ENCODE peak calls at places on chromosomes 5 and 9, in nine cellular contexts. One of them, this sample, is unnamed.

GRCh38 chr5:68875351-68875750 is 218.5 kb upstream of the SLC30A5 start:
- DNase-seq in fibroblast of the aortic adventitia: no peak
- DNase-seq in ACHN: no peak
- DNase-seq in NCI-H1417 treated with DMSO at 0.1 percent for 48 hours: no peak
- DNase-seq in stimulated activated naive CD4-positive, alpha-beta T cell: peak
- DNase-seq in HFF-Myc: no peak
- DNase-seq in putamen: no peak
- DNase-seq in stimulated activated CD4-positive, alpha-beta T cell treated with anti-CD3 and anti-CD28 coated beads, Interleukin-1b, Interleukin-23, amount 100 ng/mL, for 1 hour: no peak
- DNase-seq in AG10803: no peak
- DNase-seq in this sample: no peak

GRCh38 chr5:68392608-68393007 is 177.1 kb downstream of the PIK3R1 start:
- DNase-seq in fibroblast of the aortic adventitia: no peak
- DNase-seq in ACHN: no peak
- DNase-seq in NCI-H1417 treated with DMSO at 0.1 percent for 48 hours: no peak
- DNase-seq in stimulated activated naive CD4-positive, alpha-beta T cell: no peak
- DNase-seq in HFF-Myc: no peak
- DNase-seq in putamen: no peak
- DNase-seq in stimulated activated CD4-positive, alpha-beta T cell treated with anti-CD3 and anti-CD28 coated beads, Interleukin-1b, Interleukin-23, amount 100 ng/mL, for 1 hour: no peak
- DNase-seq in AG10803: no peak
- DNase-seq in this sample: no peak

GRCh38 chr5:180470966-180471582 is 23.1 kb upstream of the CNOT6 start:
- DNase-seq in fibroblast of the aortic adventitia: peak
- DNase-seq in ACHN: peak
- DNase-seq in NCI-H1417 treated with DMSO at 0.1 percent for 48 hours: no peak
- DNase-seq in stimulated activated naive CD4-positive, alpha-beta T cell: peak
- DNase-seq in HFF-Myc: no peak
- DNase-seq in putamen: peak
- DNase-seq in stimulated activated CD4-positive, alpha-beta T cell treated with anti-CD3 and anti-CD28 coated beads, Interleukin-1b, Interleukin-23, amount 100 ng/mL, for 1 hour: peak
- DNase-seq in AG10803: peak
- DNase-seq in this sample: peak

GRCh38 chr9:133341369-133342082 is 5.5 kb upstream of the SURF6 start:
- DNase-seq in fibroblast of the aortic adventitia: no peak
- DNase-seq in ACHN: no peak
- DNase-seq in NCI-H1417 treated with DMSO at 0.1 percent for 48 hours: no peak
- DNase-seq in stimulated activated naive CD4-positive, alpha-beta T cell: no peak
- DNase-seq in HFF-Myc: no peak
- DNase-seq in putamen: no peak
- DNase-seq in stimulated activated CD4-positive, alpha-beta T cell treated with anti-CD3 and anti-CD28 coated beads, Interleukin-1b, Interleukin-23, amount 100 ng/mL, for 1 hour: no peak
- DNase-seq in AG10803: no peak
- DNase-seq in this sample: no peak

GRCh38 chr5:102388235-102388634 is 92.2 kb upstream of the SLCO4C1 start:
- DNase-seq in fibroblast of the aortic adventitia: no peak
- DNase-seq in ACHN: no peak
- DNase-seq in NCI-H1417 treated with DMSO at 0.1 percent for 48 hours: no peak
- DNase-seq in stimulated activated naive CD4-positive, alpha-beta T cell: no peak
- DNase-seq in HFF-Myc: no peak
- DNase-seq in putamen: no peak
- DNase-seq in stimulated activated CD4-positive, alpha-beta T cell treated with anti-CD3 and anti-CD28 coated beads, Interleukin-1b, Interleukin-23, amount 100 ng/mL, for 1 hour: no peak
- DNase-seq in AG10803: no peak
- DNase-seq in this sample: no peak

GRCh38 chr5:152607393-152608165 is 202.5 kb upstream of the NMUR2 start:
- DNase-seq in fibroblast of the aortic adventitia: no peak
- DNase-seq in ACHN: no peak
- DNase-seq in NCI-H1417 treated with DMSO at 0.1 percent for 48 hours: no peak
- DNase-seq in stimulated activated naive CD4-positive, alpha-beta T cell: no peak
- DNase-seq in HFF-Myc: no peak
- DNase-seq in putamen: no peak
- DNase-seq in stimulated activated CD4-positive, alpha-beta T cell treated with anti-CD3 and anti-CD28 coated beads, Interleukin-1b, Interleukin-23, amount 100 ng/mL, for 1 hour: no peak
- DNase-seq in AG10803: no peak
- DNase-seq in this sample: no peak

GRCh38 chr5:91687430-91687829 is 304.3 kb upstream of the ARRDC3 start:
- DNase-seq in fibroblast of the aortic adventitia: no peak
- DNase-seq in ACHN: no peak
- DNase-seq in NCI-H1417 treated with DMSO at 0.1 percent for 48 hours: no peak
- DNase-seq in stimulated activated naive CD4-positive, alpha-beta T cell: no peak
- DNase-seq in HFF-Myc: no peak
- DNase-seq in putamen: no peak
- DNase-seq in stimulated activated CD4-positive, alpha-beta T cell treated with anti-CD3 and anti-CD28 coated beads, Interleukin-1b, Interleukin-23, amount 100 ng/mL, for 1 hour: no peak
- DNase-seq in AG10803: no peak
- DNase-seq in this sample: no peak

GRCh38 chr5:79809743-79810142 is 120.1 kb downstream of the CMYA5 start:
- DNase-seq in fibroblast of the aortic adventitia: no peak
- DNase-seq in ACHN: no peak
- DNase-seq in NCI-H1417 treated with DMSO at 0.1 percent for 48 hours: no peak
- DNase-seq in stimulated activated naive CD4-positive, alpha-beta T cell: no peak
- DNase-seq in HFF-Myc: no peak
- DNase-seq in putamen: no peak
- DNase-seq in stimulated activated CD4-positive, alpha-beta T cell treated with anti-CD3 and anti-CD28 coated beads, Interleukin-1b, Interleukin-23, amount 100 ng/mL, for 1 hour: no peak
- DNase-seq in AG10803: no peak
- DNase-seq in this sample: no peak

GRCh38 chr5:132470596-132470995 is 20.0 kb downstream of the IRF1 start:
- DNase-seq in fibroblast of the aortic adventitia: no peak
- DNase-seq in ACHN: no peak
- DNase-seq in NCI-H1417 treated with DMSO at 0.1 percent for 48 hours: no peak
- DNase-seq in stimulated activated naive CD4-positive, alpha-beta T cell: no peak
- DNase-seq in HFF-Myc: no peak
- DNase-seq in putamen: no peak
- DNase-seq in stimulated activated CD4-positive, alpha-beta T cell treated with anti-CD3 and anti-CD28 coated beads, Interleukin-1b, Interleukin-23, amount 100 ng/mL, for 1 hour: no peak
- DNase-seq in AG10803: no peak
- DNase-seq in this sample: no peak

GRCh38 chr5:71971862-71972261 is 135.4 kb upstream of the MAP1B start:
- DNase-seq in fibroblast of the aortic adventitia: no peak
- DNase-seq in ACHN: no peak
- DNase-seq in NCI-H1417 treated with DMSO at 0.1 percent for 48 hours: no peak
- DNase-seq in stimulated activated naive CD4-positive, alpha-beta T cell: no peak
- DNase-seq in HFF-Myc: no peak
- DNase-seq in putamen: no peak
- DNase-seq in stimulated activated CD4-positive, alpha-beta T cell treated with anti-CD3 and anti-CD28 coated beads, Interleukin-1b, Interleukin-23, amount 100 ng/mL, for 1 hour: no peak
- DNase-seq in AG10803: no peak
- DNase-seq in this sample: no peak

GRCh38 chr5:77952811-77953210 is 176.7 kb upstream of the TBCA start:
- DNase-seq in fibroblast of the aortic adventitia: peak
- DNase-seq in ACHN: no peak
- DNase-seq in NCI-H1417 treated with DMSO at 0.1 percent for 48 hours: no peak
- DNase-seq in stimulated activated naive CD4-positive, alpha-beta T cell: no peak
- DNase-seq in HFF-Myc: no peak
- DNase-seq in putamen: no peak
- DNase-seq in stimulated activated CD4-positive, alpha-beta T cell treated with anti-CD3 and anti-CD28 coated beads, Interleukin-1b, Interleukin-23, amount 100 ng/mL, for 1 hour: no peak
- DNase-seq in AG10803: peak
- DNase-seq in this sample: no peak

GRCh38 chr5:55603947-55604346 is 69.2 kb upstream of the PLPP1 start:
- DNase-seq in fibroblast of the aortic adventitia: peak
- DNase-seq in ACHN: no peak
- DNase-seq in NCI-H1417 treated with DMSO at 0.1 percent for 48 hours: no peak
- DNase-seq in stimulated activated naive CD4-positive, alpha-beta T cell: no peak
- DNase-seq in HFF-Myc: no peak
- DNase-seq in putamen: peak
- DNase-seq in stimulated activated CD4-positive, alpha-beta T cell treated with anti-CD3 and anti-CD28 coated beads, Interleukin-1b, Interleukin-23, amount 100 ng/mL, for 1 hour: no peak
- DNase-seq in AG10803: peak
- DNase-seq in this sample: no peak

GRCh38 chr9:36832232-36832795 is 201.8 kb downstream of the PAX5 start:
- DNase-seq in fibroblast of the aortic adventitia: no peak
- DNase-seq in ACHN: no peak
- DNase-seq in NCI-H1417 treated with DMSO at 0.1 percent for 48 hours: no peak
- DNase-seq in stimulated activated naive CD4-positive, alpha-beta T cell: no peak
- DNase-seq in HFF-Myc: no peak
- DNase-seq in putamen: no peak
- DNase-seq in stimulated activated CD4-positive, alpha-beta T cell treated with anti-CD3 and anti-CD28 coated beads, Interleukin-1b, Interleukin-23, amount 100 ng/mL, for 1 hour: no peak
- DNase-seq in AG10803: no peak
- DNase-seq in this sample: no peak

GRCh38 chr9:97096793-97097192 is 57.9 kb upstream of the CTSV start:
- DNase-seq in fibroblast of the aortic adventitia: no peak
- DNase-seq in ACHN: no peak
- DNase-seq in NCI-H1417 treated with DMSO at 0.1 percent for 48 hours: no peak
- DNase-seq in stimulated activated naive CD4-positive, alpha-beta T cell: no peak
- DNase-seq in HFF-Myc: no peak
- DNase-seq in putamen: no peak
- DNase-seq in stimulated activated CD4-positive, alpha-beta T cell treated with anti-CD3 and anti-CD28 coated beads, Interleukin-1b, Interleukin-23, amount 100 ng/mL, for 1 hour: no peak
- DNase-seq in AG10803: no peak
- DNase-seq in this sample: no peak

GRCh38 chr9:70114898-70115297 is 71.2 kb downstream of the MAMDC2 start:
- DNase-seq in fibroblast of the aortic adventitia: no peak
- DNase-seq in ACHN: no peak
- DNase-seq in NCI-H1417 treated with DMSO at 0.1 percent for 48 hours: no peak
- DNase-seq in stimulated activated naive CD4-positive, alpha-beta T cell: no peak
- DNase-seq in HFF-Myc: no peak
- DNase-seq in putamen: no peak
- DNase-seq in stimulated activated CD4-positive, alpha-beta T cell treated with anti-CD3 and anti-CD28 coated beads, Interleukin-1b, Interleukin-23, amount 100 ng/mL, for 1 hour: no peak
- DNase-seq in AG10803: no peak
- DNase-seq in this sample: no peak

GRCh38 chr5:34818717-34819116 is 20.2 kb upstream of the TTC23L start:
- DNase-seq in fibroblast of the aortic adventitia: no peak
- DNase-seq in ACHN: no peak
- DNase-seq in NCI-H1417 treated with DMSO at 0.1 percent for 48 hours: no peak
- DNase-seq in stimulated activated naive CD4-positive, alpha-beta T cell: no peak
- DNase-seq in HFF-Myc: no peak
- DNase-seq in putamen: no peak
- DNase-seq in stimulated activated CD4-positive, alpha-beta T cell treated with anti-CD3 and anti-CD28 coated beads, Interleukin-1b, Interleukin-23, amount 100 ng/mL, for 1 hour: no peak
- DNase-seq in AG10803: no peak
- DNase-seq in this sample: no peak

GRCh38 chr9:137030528-137030927 is 1.4 kb downstream of the FUT7 start:
- DNase-seq in fibroblast of the aortic adventitia: no peak
- DNase-seq in ACHN: no peak
- DNase-seq in NCI-H1417 treated with DMSO at 0.1 percent for 48 hours: no peak
- DNase-seq in stimulated activated naive CD4-positive, alpha-beta T cell: no peak
- DNase-seq in HFF-Myc: no peak
- DNase-seq in putamen: no peak
- DNase-seq in stimulated activated CD4-positive, alpha-beta T cell treated with anti-CD3 and anti-CD28 coated beads, Interleukin-1b, Interleukin-23, amount 100 ng/mL, for 1 hour: no peak
- DNase-seq in AG10803: no peak
- DNase-seq in this sample: no peak

GRCh38 chr9:118522093-118523028 is 818.2 kb downstream of the TLR4 start:
- DNase-seq in fibroblast of the aortic adventitia: peak
- DNase-seq in ACHN: peak
- DNase-seq in NCI-H1417 treated with DMSO at 0.1 percent for 48 hours: no peak
- DNase-seq in stimulated activated naive CD4-positive, alpha-beta T cell: no peak
- DNase-seq in HFF-Myc: no peak
- DNase-seq in putamen: no peak
- DNase-seq in stimulated activated CD4-positive, alpha-beta T cell treated with anti-CD3 and anti-CD28 coated beads, Interleukin-1b, Interleukin-23, amount 100 ng/mL, for 1 hour: no peak
- DNase-seq in AG10803: peak
- DNase-seq in this sample: no peak

GRCh38 chr5:139369181-139369580 is 13.9 kb downstream of the SLC23A1 start:
- DNase-seq in fibroblast of the aortic adventitia: peak
- DNase-seq in ACHN: no peak
- DNase-seq in NCI-H1417 treated with DMSO at 0.1 percent for 48 hours: no peak
- DNase-seq in stimulated activated naive CD4-positive, alpha-beta T cell: no peak
- DNase-seq in HFF-Myc: no peak
- DNase-seq in putamen: no peak
- DNase-seq in stimulated activated CD4-positive, alpha-beta T cell treated with anti-CD3 and anti-CD28 coated beads, Interleukin-1b, Interleukin-23, amount 100 ng/mL, for 1 hour: no peak
- DNase-seq in AG10803: no peak
- DNase-seq in this sample: no peak

GRCh38 chr9:121598167-121599000 is 53.0 kb upstream of the DAB2IP start:
- DNase-seq in fibroblast of the aortic adventitia: peak
- DNase-seq in ACHN: no peak
- DNase-seq in NCI-H1417 treated with DMSO at 0.1 percent for 48 hours: no peak
- DNase-seq in stimulated activated naive CD4-positive, alpha-beta T cell: no peak
- DNase-seq in HFF-Myc: no peak
- DNase-seq in putamen: no peak
- DNase-seq in stimulated activated CD4-positive, alpha-beta T cell treated with anti-CD3 and anti-CD28 coated beads, Interleukin-1b, Interleukin-23, amount 100 ng/mL, for 1 hour: no peak
- DNase-seq in AG10803: peak
- DNase-seq in this sample: no peak

GRCh38 chr5:152595327-152595890 is 190.3 kb upstream of the NMUR2 start:
- DNase-seq in fibroblast of the aortic adventitia: no peak
- DNase-seq in ACHN: no peak
- DNase-seq in NCI-H1417 treated with DMSO at 0.1 percent for 48 hours: no peak
- DNase-seq in stimulated activated naive CD4-positive, alpha-beta T cell: no peak
- DNase-seq in HFF-Myc: no peak
- DNase-seq in putamen: no peak
- DNase-seq in stimulated activated CD4-positive, alpha-beta T cell treated with anti-CD3 and anti-CD28 coated beads, Interleukin-1b, Interleukin-23, amount 100 ng/mL, for 1 hour: no peak
- DNase-seq in AG10803: no peak
- DNase-seq in this sample: no peak

GRCh38 chr9:87950765-87951488 is 23.4 kb downstream of the CDK20 start:
- DNase-seq in fibroblast of the aortic adventitia: peak
- DNase-seq in ACHN: peak
- DNase-seq in NCI-H1417 treated with DMSO at 0.1 percent for 48 hours: no peak
- DNase-seq in stimulated activated naive CD4-positive, alpha-beta T cell: no peak
- DNase-seq in HFF-Myc: no peak
- DNase-seq in putamen: no peak
- DNase-seq in stimulated activated CD4-positive, alpha-beta T cell treated with anti-CD3 and anti-CD28 coated beads, Interleukin-1b, Interleukin-23, amount 100 ng/mL, for 1 hour: no peak
- DNase-seq in AG10803: no peak
- DNase-seq in this sample: no peak

This sample was measured in effector CD4-positive, alpha-beta T cell.